ENCODE peak calls at places on chromosomes 13 and 19, in ten cellular contexts. B is breast epithelium; F is GM23248; M is cardiac fibroblast; X is stimulated activated effector memory CD8-positive, alpha-beta T cell treated with anti-CD3 and anti-CD28 coated beads, Interleukin-12 subunit alpha, Interleukin-12 subunit beta, amount 100 ng/mL, for 72 hours; U is non-pigmented ciliary epithelial cell; L is endothelial cell; A is NCI-H2029 treated with DMSO at 0.1 percent for 48 hours; D is EL; H is stimulated activated CD8-positive, alpha-beta memory T cell treated with anti-CD3 and anti-CD28 coated beads, Interleukin-15, amount 100 ng/mL, for 24 hours. O is an unnamed sample.

GRCh38 chr19:33438987-33439781 is 65.7 kb downstream of the CEBPG start:
- DNase-seq in B (no peak), F (no peak), M (no peak), X (no peak), U (no peak), L (no peak), A (no peak), D (no peak), H (no peak), O (no peak)

GRCh38 chr19:21134934-21135366 is 6.9 kb upstream of the ZNF431 start:
- DNase-seq in B (no peak), F (no peak), M (no peak), X (no peak), U (no peak), L (no peak), A (no peak), D (no peak), H (no peak), O (no peak)

GRCh38 chr13:26719356-26719945 is 41.1 kb downstream of the GPR12 start:
- DNase-seq in B (no peak), F (peak), M (no peak), X (no peak), U (no peak), L (peak), A (peak), D (peak), H (no peak), O (no peak)

GRCh38 chr19:45955905-45956608 is 17.6 kb downstream of the NOVA2 start:
- DNase-seq in B (peak), F (no peak), M (peak), X (no peak), U (no peak), L (no peak), A (no peak), D (no peak), H (no peak), O (peak)

GRCh38 chr19:47714339-47714738 is 1.1 kb downstream of the EHD2 start:
- DNase-seq in B (no peak), F (peak), M (no peak), X (no peak), U (no peak), L (no peak), A (no peak), D (no peak), H (no peak), O (no peak)

GRCh38 chr13:37136187-37136586 is 30.7 kb upstream of the CSNK1A1L start:
- DNase-seq in B (no peak), F (peak), M (peak), X (no peak), U (no peak), L (no peak), A (no peak), D (peak), H (no peak), O (no peak)

GRCh38 chr13:98955336-98955735 is 22.5 kb downstream of the DOCK9 start:
- DNase-seq in B (no peak), F (no peak), M (no peak), X (no peak), U (no peak), L (no peak), A (no peak), D (no peak), H (no peak), O (no peak)

GRCh38 chr13:22049384-22049783 is 378.5 kb downstream of the FGF9 start:
- DNase-seq in B (no peak), F (no peak), M (no peak), X (no peak), U (peak), L (no peak), A (no peak), D (no peak), H (no peak), O (no peak)

GRCh38 chr19:47229674-47230121 is 1.3 kb downstream of the BBC3 start:
- DNase-seq in B (peak), F (peak), M (peak), X (no peak), U (no peak), L (no peak), A (no peak), D (no peak), H (no peak), O (no peak)

GRCh38 chr13:89518289-89519077 is 1829.0 kb upstream of the MIR17HG start:
- DNase-seq in B (no peak), F (no peak), M (no peak), X (no peak), U (no peak), L (no peak), A (no peak), D (no peak), H (no peak), O (no peak)

GRCh38 chr19:48813123-48813911 is 2.5 kb upstream of the BCAT2 start:
- DNase-seq in B (no peak), F (no peak), M (no peak), X (no peak), U (no peak), L (no peak), A (no peak), D (no peak), H (no peak), O (no peak)

GRCh38 chr13:49356224-49356623 is 87.6 kb downstream of the CAB39L start:
- DNase-seq in B (no peak), F (peak), M (peak), X (no peak), U (peak), L (no peak), A (no peak), D (peak), H (no peak), O (no peak)

GRCh38 chr13:100156786-100157185 is 67.9 kb downstream of the PCCA start:
- DNase-seq in B (no peak), F (peak), M (peak), X (no peak), U (no peak), L (no peak), A (no peak), D (peak), H (no peak), O (no peak)

GRCh38 chr19:49978324-49978723 is 17.4 kb upstream of the SIGLEC11 start:
- DNase-seq in B (no peak), F (no peak), M (no peak), X (no peak), U (no peak), L (no peak), A (no peak), D (no peak), H (no peak), O (no peak)